ENCODE peak calls at places on chromosomes 1 and 21, in five cellular contexts. E is HCT116, V is hepatocyte, N is thoracic aorta, Q is upper lobe of right lung. Z is an unnamed sample.

GRCh38 chr1:7117599-7118281 is 332.5 kb downstream of the CAMTA1 start:
- DNase-seq in Q (no peak), V (peak; percentile 59), E (peak; percentile 85), N (no peak), Z (no peak)

GRCh38 chr1:226004396-226004795 is 5.3 kb upstream of the SDE2 start:
- DNase-seq in N (no peak), E (no peak), V (no peak), Q (no peak), Z (no peak)

GRCh38 chr1:119948342-119949214 is 52.3 kb upstream of the ADAM30 start:
- DNase-seq in N (peak; percentile 22), E (peak; percentile 29), V (peak; percentile 87), Q (peak; percentile 87), Z (peak; percentile 92)

GRCh38 chr21:42056468-42056867 is 14.6 kb upstream of the UMODL1 start:
- DNase-seq in E (no peak), Q (peak; percentile 61), N (no peak), V (peak; percentile 44), Z (no peak)

GRCh38 chr1:1399870-1400575 is 888 bp upstream of the CCNL2 start:
- DNase-seq in Q (no peak), E (no peak), V (no peak), N (no peak), Z (no peak)

GRCh38 chr1:150810958-150811676 is 3.1 kb upstream of the CTSK start:
- DNase-seq in N (no peak), V (peak; percentile 23), E (no peak), Q (no peak), Z (no peak)

GRCh38 chr1:33170351-33171274 is 11.2 kb downstream of the TRIM62 start:
- DNase-seq in V (no peak), E (no peak), N (no peak), Q (no peak), Z (no peak)

GRCh38 chr1:161839591-161839990 is 73.5 kb downstream of the ATF6 start:
- DNase-seq in N (no peak), Q (no peak), E (no peak), V (no peak), Z (no peak)

GRCh38 chr21:35932232-35932911 is 128.0 kb downstream of the SETD4 start:
- DNase-seq in E (peak; percentile 91), N (no peak), Q (no peak), V (peak; percentile 79), Z (peak; percentile 52)

GRCh38 chr1:31586376-31587327 is 10.3 kb downstream of the TINAGL1 start:
- DNase-seq in E (no peak), V (no peak), N (no peak), Q (peak; percentile 60), Z (peak; percentile 13)

GRCh38 chr1:85289207-85289847 is 12.9 kb upstream of the BCL10 start:
- DNase-seq in Q (no peak), V (peak; percentile 37), N (no peak), E (peak; percentile 93), Z (no peak)

GRCh38 chr1:38586993-38587646 is 272.5 kb downstream of the RRAGC start:
- DNase-seq in V (peak; percentile 67), N (no peak), Q (peak; percentile 83), E (peak; percentile 24), Z (peak; percentile 67)

GRCh38 chr1:13799502-13800283 is 99.7 kb downstream of the PRDM2 start:
- DNase-seq in N (no peak), E (no peak), Q (no peak), V (no peak), Z (no peak)

GRCh38 chr1:198788561-198789064 is 149.8 kb downstream of the PTPRC start:
- DNase-seq in N (no peak), E (no peak), V (peak; percentile 34), Q (no peak), Z (no peak)

GRCh38 chr1:242873661-242874060 is 349.2 kb upstream of the PLD5 start:
- DNase-seq in V (no peak), Q (no peak), N (no peak), E (no peak), Z (no peak)

GRCh38 chr1:15523104-15523921 is 702 bp downstream of the CASP9 start:
- DNase-seq in Q (no peak), V (no peak), E (no peak), N (no peak), Z (no peak)

GRCh38 chr21:31363720-31364119 is 19.7 kb upstream of the TIAM1 start:
- DNase-seq in V (no peak), E (no peak), Q (no peak), N (no peak), Z (no peak)

GRCh38 chr1:215475719-215476525 is 91.2 kb upstream of the KCTD3 start:
- DNase-seq in N (no peak), E (no peak), Q (no peak), V (no peak), Z (no peak)

GRCh38 chr1:162605225-162605927 is 26.9 kb upstream of the DDR2 start:
- DNase-seq in N (no peak), E (peak; percentile 45), V (peak; percentile 57), Q (no peak), Z (no peak)

GRCh38 chr1:244346972-244347618 is 104.6 kb downstream of the ADSS2 start:
- DNase-seq in N (no peak), Q (no peak), V (no peak), E (no peak), Z (no peak)

GRCh38 chr1:51421961-51422360 is 91.6 kb upstream of the TTC39A start:
- DNase-seq in N (no peak), E (peak; percentile 48), Q (no peak), V (peak; percentile 45), Z (no peak)

GRCh38 chr21:23853796-23854379 is 1753.4 kb downstream of the MRPL39 start:
- DNase-seq in V (peak; percentile 19), E (no peak), Q (no peak), N (no peak), Z (peak; percentile 20)

GRCh38 chr1:6358144-6358624 is 35.4 kb downstream of the ACOT7 start:
- DNase-seq in Q (no peak), E (no peak), V (peak; percentile 15), N (no peak), Z (no peak)

GRCh38 chr1:226034482-226034881 is 28.0 kb upstream of the H3-3A start:
- DNase-seq in N (peak; percentile 85), V (peak; percentile 62), E (no peak), Q (peak; percentile 85), Z (peak; percentile 46)

GRCh38 chr1:89022167-89022959 is at the start of gene GBP3:
- DNase-seq in N (no peak), V (peak; percentile 44), Q (no peak), E (peak; percentile 18), Z (no peak)

GRCh38 chr21:36385909-36386642 is 884 bp downstream of the CHAF1B start:
- DNase-seq in E (no peak), N (no peak), Q (no peak), V (no peak), Z (no peak)

GRCh38 chr1:113018911-113019310 is 54.1 kb upstream of the LRIG2 start:
- DNase-seq in Q (no peak), E (no peak), V (no peak), N (no peak), Z (no peak)

GRCh38 chr1:102724741-102725140 is 383.6 kb downstream of the COL11A1 start:
- DNase-seq in Q (no peak), N (no peak), V (no peak), E (no peak), Z (no peak)

GRCh38 chr1:222240536-222241181 is 307.2 kb downstream of the HHIPL2 start:
- DNase-seq in N (no peak), Q (no peak), V (peak; percentile 27), E (no peak), Z (no peak)

GRCh38 chr1:9835758-9836631 is 12.2 kb upstream of the CLSTN1 start:
- DNase-seq in E (no peak), N (no peak), Q (peak; percentile 47), V (peak; percentile 57), Z (peak; percentile 78)

GRCh38 chr1:32377541-32378220 is 15.3 kb downstream of the TSSK3 start:
- DNase-seq in E (no peak), Q (no peak), N (no peak), V (no peak), Z (no peak)

GRCh38 chr1:172613294-172613693 is 45.6 kb upstream of the FASLG start:
- DNase-seq in N (no peak), E (no peak), Q (no peak), V (no peak), Z (no peak)

GRCh38 chr1:44418022-44418673 is 13.1 kb downstream of the RNF220 start:
- DNase-seq in Q (no peak), E (no peak), V (no peak), N (no peak), Z (peak; percentile 18)
- H3K27me3 ChIP-seq in Q (peaks cover 93% of the 10 kb centered on the region), E (no peaks in the 10 kb centered on the region), V (peaks cover 96% of the 10 kb centered on the region), N (peaks cover 41% of the 10 kb centered on the region), Z (peaks cover 3% of the 10 kb centered on the region)

GRCh38 chr1:229466887-229467286 is 33.0 kb upstream of the ACTA1 start:
- DNase-seq in Q (no peak), E (no peak), V (no peak), N (no peak), Z (no peak)
- H3K36me3 ChIP-seq in Q (peaks cover 88% of the 10 kb centered on the region), E (peaks cover 41% of the 10 kb centered on the region), V (no peaks in the 10 kb centered on the region), N (peaks cover 47% of the 10 kb centered on the region), Z (no peaks in the 10 kb centered on the region)

GRCh38 chr1:12184008-12184681 is 17.4 kb downstream of the TNFRSF1B start:
- DNase-seq in N (peak; percentile 28), Q (peak; percentile 87), E (no peak), V (peak; percentile 65), Z (peak; percentile 53)
- TF ChIP-seq CTCF in N (no peak), Q (peak; percentile 40), E (no peak), V (no peak), Z (no peak)

DNA sequence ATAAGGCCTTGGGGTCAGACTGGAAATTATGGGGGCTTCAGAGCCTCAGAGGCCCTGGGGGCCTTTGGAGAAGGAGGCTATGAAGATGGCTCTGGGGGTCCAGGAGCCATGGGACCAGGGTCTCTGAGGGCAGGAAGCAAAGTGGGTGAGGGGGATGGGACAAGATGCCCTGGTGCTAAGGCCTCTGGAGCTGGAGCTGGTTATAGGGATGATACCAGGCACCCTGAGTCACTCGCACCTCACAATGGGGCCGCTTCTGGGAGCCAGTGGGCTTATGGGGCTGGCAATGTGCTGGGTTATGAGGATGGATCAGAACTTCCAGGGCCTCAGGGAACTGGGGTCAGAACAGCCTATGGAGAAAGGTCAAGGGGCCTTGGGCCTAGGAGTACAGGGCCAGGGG is 17.6 kb downstream of the IGFN1 start:
- DNase-seq in N (no peak), V (no peak), E (no peak), Q (peak; percentile 48), Z (no peak)
- H3K27me3 ChIP-seq in N (no peaks in the 10 kb centered on the region), V (peaks cover 14% of the 10 kb centered on the region), E (peaks cover 24% of the 10 kb centered on the region), Q (no peaks in the 10 kb centered on the region), Z (no peaks in the 10 kb centered on the region)

GRCh38 chr1:203813581-203814341 is 18.3 kb downstream of the ZBED6 start:
- DNase-seq in E (no peak), Q (no peak), N (no peak), V (no peak), Z (no peak)

GRCh38 chr1:203823306-203823705 is 27.9 kb downstream of the ZBED6 start:
- DNase-seq in V (no peak), N (no peak), Q (no peak), E (no peak), Z (no peak)

DNA sequence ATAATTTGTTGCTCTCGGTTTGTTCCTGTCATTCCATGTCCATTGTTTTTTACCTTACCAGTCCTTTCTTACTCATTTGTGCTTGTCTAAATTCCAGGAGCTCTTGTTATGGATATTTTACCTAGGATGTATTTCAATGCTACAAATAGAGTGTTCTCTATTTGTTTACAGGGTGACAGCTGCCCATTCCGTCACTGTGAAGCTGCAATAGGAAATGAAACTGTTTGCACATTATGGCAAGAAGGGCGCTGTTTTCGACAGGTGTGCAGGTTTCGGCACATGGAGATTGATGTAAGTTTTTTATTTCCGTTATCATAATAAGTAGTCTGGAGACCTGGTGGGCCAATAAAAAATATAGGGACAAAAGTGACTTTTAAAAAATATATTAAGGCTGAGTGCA is 23.0 kb downstream of the ZBED6 start:
- DNase-seq in Q (no peak), V (no peak), E (no peak), N (no peak), Z (no peak)
- H3K36me3 ChIP-seq in Q (peaks cover 93% of the 10 kb centered on the region), V (no peaks in the 10 kb centered on the region), E (peaks cover 45% of the 10 kb centered on the region), N (peaks cover 63% of the 10 kb centered on the region), Z (no peaks in the 10 kb centered on the region)

Z was measured in testis.